ENCODE peak calls at places on chromosomes 16 and 17, in nine cellular contexts. X, B, P, R, D, H, E, Q and S are unnamed samples.

GRCh38 chr17:80585880-80586279 is 41.2 kb downstream of the RPTOR start:
- DNase-seq in X (no peak), B (no peak), P (no peak), R (no peak), D (no peak), H (no peak), E (no peak), Q (no peak), S (no peak)

GRCh38 chr17:550041-550398 is 164.6 kb downstream of the VPS53 start:
- DNase-seq in X (no peak), B (peak), P (no peak), R (no peak), D (no peak), H (no peak), E (no peak), Q (peak), S (no peak)

GRCh38 chr17:31078290-31078689 is 16.5 kb upstream of the NF1 start:
- DNase-seq in X (no peak), B (no peak), P (no peak), R (no peak), D (no peak), H (no peak), E (no peak), Q (no peak), S (no peak)

GRCh38 chr17:81481011-81481799 is 31.4 kb downstream of the ACTG1 start:
- DNase-seq in X (no peak), B (peak), P (no peak), R (peak), D (peak), H (peak), E (peak), Q (peak), S (peak)

GRCh38 chr17:66190738-66191606 is 961 bp downstream of the CEP112 start:
- DNase-seq in X (no peak), B (peak), P (no peak), R (no peak), D (peak), H (no peak), E (no peak), Q (peak), S (no peak)

GRCh38 chr17:58343131-58343530 is 8.9 kb downstream of the SUPT4H1 start:
- DNase-seq in X (no peak), B (no peak), P (no peak), R (no peak), D (no peak), H (no peak), E (no peak), Q (no peak), S (no peak)

GRCh38 chr17:69729937-69730336 is 315.4 kb downstream of the MAP2K6 start:
- DNase-seq in X (no peak), B (peak), P (no peak), R (no peak), D (no peak), H (no peak), E (no peak), Q (peak), S (no peak)

GRCh38 chr17:65638221-65638940 is 76.9 kb upstream of the AXIN2 start:
- DNase-seq in X (no peak), B (peak), P (no peak), R (no peak), D (peak), H (no peak), E (no peak), Q (no peak), S (no peak)

GRCh38 chr17:1779571-1780074 is 17.8 kb downstream of the SERPINF1 start:
- DNase-seq in X (no peak), B (peak), P (no peak), R (no peak), D (peak), H (no peak), E (no peak), Q (peak), S (no peak)

GRCh38 chr17:72099919-72100318 is 20.9 kb upstream of the SOX9 start:
- DNase-seq in X (no peak), B (no peak), P (no peak), R (no peak), D (no peak), H (no peak), E (no peak), Q (no peak), S (no peak)

GRCh38 chr16:23514381-23515152 is 4.3 kb upstream of the GGA2 start:
- DNase-seq in X (no peak), B (no peak), P (no peak), R (no peak), D (no peak), H (no peak), E (no peak), Q (no peak), S (no peak)

GRCh38 chr17:40535924-40536717 is 29.2 kb downstream of the CCR7 start:
- DNase-seq in X (no peak), B (no peak), P (no peak), R (no peak), D (peak), H (no peak), E (no peak), Q (no peak), S (no peak)

GRCh38 chr17:19357351-19358140 is 5.0 kb downstream of the B9D1 start:
- DNase-seq in X (no peak), B (no peak), P (no peak), R (no peak), D (no peak), H (no peak), E (no peak), Q (no peak), S (no peak)

GRCh38 chr16:86447228-86447627 is 63.1 kb upstream of the FOXF1 start:
- DNase-seq in X (no peak), B (no peak), P (no peak), R (no peak), D (no peak), H (no peak), E (no peak), Q (no peak), S (no peak)

GRCh38 chr17:75846701-75847594 is 2.7 kb upstream of the UNC13D start:
- DNase-seq in X (no peak), B (no peak), P (no peak), R (no peak), D (no peak), H (no peak), E (no peak), Q (no peak), S (no peak)

GRCh38 chr16:57977418-57978069 is 6.6 kb upstream of the CNGB1 start:
- DNase-seq in X (no peak), B (no peak), P (no peak), R (no peak), D (no peak), H (no peak), E (no peak), Q (no peak), S (no peak)